ENCODE peak calls at places on chromosomes 16 and 17, in five cellular contexts. K is A549, H is esophagus muscularis mucosa, F is neuronal stem cell, J is heart left ventricle. B is an unnamed sample.

GRCh38 chr16:69260019-69260418 is 51.1 kb upstream of the VPS4A start:
- DNase-seq in K (no peak), H (no peak), F (no peak), J (no peak), B (no peak)

GRCh38 chr17:19347323-19348080 is 15.0 kb downstream of the B9D1 start:
- DNase-seq in K (no peak), H (no peak), F (no peak), J (no peak), B (no peak)

GRCh38 chr17:60712675-60713074 is 35.0 kb downstream of the BCAS3 start:
- DNase-seq in K (no peak), H (no peak), F (no peak), J (no peak), B (no peak)

GRCh38 chr17:68382582-68383085 is 74.7 kb downstream of the WIPI1 start:
- DNase-seq in K (no peak), H (no peak), F (no peak), J (no peak), B (no peak)

GRCh38 chr16:81214745-81215166 is 23.7 kb upstream of the BCO1 start:
- DNase-seq in K (peak), H (no peak), F (no peak), J (no peak), B (no peak)

GRCh38 chr17:77959216-77959925 is 868 bp downstream of the TNRC6C start:
- DNase-seq in K (peak), H (peak), F (no peak), J (peak), B (peak)

GRCh38 chr16:14151256-14152030 is 80.3 kb downstream of the MRTFB start:
- DNase-seq in K (no peak), H (no peak), F (no peak), J (peak), B (no peak)

GRCh38 chr17:48047113-48047740 is 932 bp upstream of the NFE2L1 start:
- DNase-seq in K (no peak), H (no peak), F (no peak), J (no peak), B (peak)

GRCh38 chr17:67531291-67531690 is 154.2 kb downstream of the PITPNC1 start:
- DNase-seq in K (no peak), H (no peak), F (no peak), J (peak), B (peak)

GRCh38 chr17:75697651-75698291 is 23.5 kb upstream of the ITGB4 start:
- DNase-seq in K (no peak), H (no peak), F (no peak), J (no peak), B (no peak)

GRCh38 chr16:79776243-79776884 is 175.8 kb upstream of the MAF start:
- DNase-seq in K (no peak), H (no peak), F (no peak), J (peak), B (no peak)

GRCh38 chr17:17700251-17700969 is 19.2 kb downstream of the RAI1 start:
- DNase-seq in K (no peak), H (no peak), F (no peak), J (no peak), B (no peak)
- H3K4me3 ChIP-seq in K (no peak), H (peak), F (no peak), J (peak), B (no peak)

GRCh38 chr17:1559743-1560581 is 2.6 kb downstream of the PITPNA start:
- DNase-seq in K (no peak), H (no peak), F (no peak), J (no peak), B (no peak)

GRCh38 chr17:1562178-1562643 is 381 bp downstream of the PITPNA start:
- DNase-seq in K (peak), H (no peak), F (no peak), J (peak), B (no peak)

GRCh38 chr17:1559047-1559742 is 3.4 kb downstream of the PITPNA start:
- DNase-seq in K (no peak), H (no peak), F (no peak), J (no peak), B (no peak)

GRCh38 chr17:1561420-1562177 is 993 bp downstream of the PITPNA start:
- DNase-seq in K (peak), H (no peak), F (no peak), J (no peak), B (peak)

GRCh38 chr17:1560582-1561170 is 1.9 kb downstream of the PITPNA start:
- DNase-seq in K (no peak), H (no peak), F (no peak), J (no peak), B (no peak)
- H3K4me3 ChIP-seq in K (no peak), H (no peak), F (peak), J (no peak), B (peak)

GRCh38 chr16:86505185-86505898 is 5.0 kb upstream of the FOXF1 start:
- DNase-seq in K (no peak), H (no peak), F (no peak), J (no peak), B (no peak)

GRCh38 chr16:86501989-86502855 is 8.1 kb upstream of the FOXF1 start:
- DNase-seq in K (no peak), H (no peak), F (no peak), J (no peak), B (no peak)

GRCh38 chr16:86504315-86505184 is 5.8 kb upstream of the FOXF1 start:
- DNase-seq in K (no peak), H (no peak), F (no peak), J (no peak), B (no peak)

GRCh38 chr16:86502856-86503748 is 7.2 kb upstream of the FOXF1 start:
- DNase-seq in K (no peak), H (no peak), F (no peak), J (no peak), B (no peak)

DNA sequence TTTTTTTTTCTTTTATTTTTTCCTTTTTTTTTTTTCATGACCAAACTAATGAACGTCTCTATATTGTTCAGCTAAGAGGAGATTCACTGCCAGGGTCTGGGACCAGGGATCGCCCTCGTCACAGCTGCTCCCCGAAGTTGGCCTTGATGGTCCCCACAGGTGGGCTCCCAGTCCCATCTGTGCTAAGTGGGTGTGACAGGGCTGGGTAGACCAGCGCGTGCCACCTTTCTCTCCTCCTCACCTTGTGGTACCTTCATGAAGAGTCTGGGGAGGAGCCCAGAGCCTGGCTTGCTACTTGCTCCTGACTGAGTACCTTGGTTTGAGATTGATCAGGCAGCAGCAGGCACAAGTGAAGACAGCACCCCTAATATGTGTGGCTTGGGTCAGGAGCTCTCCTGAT is 6.5 kb upstream of the FOXF1 start:
- DNase-seq in K (no peak), H (no peak), F (no peak), J (no peak), B (no peak)
- H3K4me3 ChIP-seq in K (no peak), H (peak), F (no peak), J (no peak), B (no peak)

GRCh38 chr16:73142995-73143394 is 95.1 kb upstream of the ZFHX3 start:
- DNase-seq in K (no peak), H (no peak), F (no peak), J (peak), B (no peak)
- H3K4me3 ChIP-seq in K (no peak), H (peak), F (no peak), J (peak), B (no peak)

GRCh38 chr17:50184611-50185398 is 16.6 kb downstream of the COL1A1 start:
- DNase-seq in K (no peak), H (no peak), F (no peak), J (no peak), B (no peak)
- H3K4me3 ChIP-seq in K (no peak), H (no peak), F (no peak), J (no peak), B (no peak)

DNA sequence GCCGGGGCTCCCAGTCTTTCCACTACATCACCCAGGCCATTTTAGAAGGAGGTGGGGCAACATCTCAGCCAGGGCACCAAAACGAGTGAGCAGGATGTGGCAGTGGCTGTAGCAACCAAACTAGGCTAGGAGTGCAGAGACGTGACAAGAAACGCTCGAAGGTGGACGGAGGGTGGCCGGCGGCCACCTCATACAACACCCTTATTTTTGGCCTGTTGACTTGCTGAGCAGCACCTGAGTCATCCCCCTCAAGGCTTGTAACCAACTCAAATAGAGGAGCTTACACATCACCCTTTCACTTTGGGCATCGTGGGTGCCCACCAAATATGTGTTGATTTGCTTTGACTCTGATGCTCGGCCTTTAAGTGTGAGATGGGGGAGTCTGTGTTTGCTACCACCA is 23.7 kb upstream of the SOX9 start:
- DNase-seq in K (no peak), H (no peak), F (no peak), J (no peak), B (no peak)
- H3K4me3 ChIP-seq in K (no peak), H (no peak), F (no peak), J (no peak), B (no peak)

GRCh38 chr17:63698381-63698885 is 1.5 kb downstream of the LIMD2 start:
- DNase-seq in K (no peak), H (no peak), F (no peak), J (no peak), B (peak)
- H3K4me3 ChIP-seq in K (no peak), H (peak), F (peak), J (peak), B (peak)

DNA sequence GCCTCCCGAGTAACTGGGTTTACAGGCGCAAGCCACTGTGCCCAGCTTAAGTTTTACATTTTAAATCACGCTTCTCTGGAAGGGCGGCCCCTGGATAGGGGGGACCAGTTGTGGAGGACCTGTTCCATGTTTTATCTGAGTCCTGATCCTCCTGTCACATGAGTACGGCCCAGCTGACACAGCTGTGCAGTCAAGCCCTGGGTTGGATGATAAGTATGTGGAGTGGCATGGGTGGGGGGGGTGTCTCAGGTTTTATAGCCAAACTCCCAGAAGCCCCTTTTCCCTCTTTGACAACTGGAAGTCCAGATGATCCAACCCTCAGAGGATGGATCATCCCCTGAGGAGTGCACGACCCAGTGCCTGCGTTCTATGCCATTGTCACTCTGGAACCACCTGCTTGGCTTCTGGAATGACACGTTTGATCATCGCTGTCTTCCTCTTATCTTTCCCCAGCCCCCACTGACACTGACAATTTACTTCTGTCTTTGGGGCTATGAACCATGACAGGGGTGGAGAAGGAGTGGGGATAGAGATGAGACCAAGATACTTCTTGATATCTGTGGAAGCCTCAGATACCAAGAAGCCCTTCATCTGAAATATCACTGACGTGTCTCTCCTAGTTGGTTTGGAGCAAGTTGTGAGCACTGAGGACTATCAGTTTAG is 191.2 kb downstream of the MSI2 start:
- DNase-seq in K (no peak), H (no peak), F (no peak), J (no peak), B (no peak)
- H3K4me3 ChIP-seq in K (no peak), H (no peak), F (no peak), J (no peak), B (no peak)

DNA sequence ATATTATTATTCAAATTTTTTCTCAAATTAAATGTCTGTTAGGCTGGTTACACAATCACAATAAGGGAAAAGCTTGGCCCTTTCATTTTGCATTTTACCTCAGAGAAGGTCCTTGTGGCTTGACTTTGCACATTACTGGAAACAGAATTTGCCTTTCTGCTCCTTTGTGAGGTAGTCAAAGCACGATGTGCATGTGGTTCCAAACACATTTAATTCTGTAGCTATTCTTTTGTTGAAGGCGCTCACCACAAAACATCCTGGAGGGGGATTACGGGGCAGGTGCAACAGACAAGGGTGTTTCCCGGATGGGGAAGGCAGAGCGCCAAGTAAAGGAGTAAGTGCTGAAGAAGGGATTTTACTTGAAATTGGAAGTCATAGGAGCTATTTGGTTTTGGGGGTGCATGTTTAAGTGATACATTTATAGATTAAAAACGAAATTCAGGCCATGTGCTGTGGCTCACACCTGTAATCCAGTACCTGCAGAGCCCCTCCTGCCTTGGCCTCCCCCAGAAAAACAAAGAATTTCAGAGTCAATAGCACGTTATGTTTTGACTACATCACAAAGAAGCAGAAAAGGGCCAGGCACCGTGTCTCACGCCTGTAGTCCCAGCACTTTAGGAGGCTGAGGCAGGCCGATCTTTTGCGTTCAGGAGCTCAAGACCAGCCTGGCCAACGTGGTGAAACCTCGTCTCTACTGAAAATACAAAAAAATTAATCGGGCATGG is 31.2 kb upstream of the TENT4B start:
- DNase-seq in K (no peak), H (no peak), F (no peak), J (no peak), B (peak)
- H3K4me3 ChIP-seq in K (no peak), H (no peak), F (no peak), J (no peak), B (no peak)

DNA sequence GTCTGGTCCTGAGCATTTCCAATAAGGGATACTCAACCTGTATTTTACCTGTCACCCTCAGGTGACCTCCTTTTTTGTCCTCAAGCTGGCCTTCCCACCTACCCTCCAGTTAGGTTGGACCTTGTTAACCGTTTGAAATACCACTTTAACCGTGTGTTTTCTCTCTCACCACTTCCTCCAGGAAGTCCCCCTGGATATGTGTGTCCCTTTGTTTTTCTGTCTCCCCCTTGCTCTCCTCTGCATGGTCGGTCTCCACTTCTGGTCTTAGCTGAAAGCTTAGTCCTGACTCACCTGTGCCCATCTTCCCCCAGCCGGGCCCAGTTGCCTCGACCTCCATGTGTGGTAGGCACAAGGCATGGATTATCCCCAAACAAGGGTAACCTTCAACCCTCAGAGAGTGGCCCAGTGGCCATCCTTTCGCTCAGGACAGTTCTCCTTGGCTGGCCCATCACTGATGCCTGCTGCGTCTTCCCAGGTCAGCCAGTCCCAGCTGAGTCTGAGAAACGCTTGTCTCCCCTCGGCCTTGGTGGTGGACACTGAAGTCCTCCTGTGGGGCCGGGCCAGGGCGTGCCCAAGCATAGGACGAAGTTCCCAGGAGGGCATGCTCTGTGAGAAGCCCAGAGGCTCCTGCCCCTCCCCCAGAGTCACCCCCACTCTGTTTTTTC is 20.0 kb downstream of the LASP1 start:
- DNase-seq in K (no peak), H (no peak), F (no peak), J (no peak), B (no peak)
- H3K4me3 ChIP-seq in K (no peak), H (no peak), F (no peak), J (no peak), B (no peak)

B was measured in GM06990.